ENCODE peak calls at places on chromosomes 3 and 15, in five cellular contexts. X is A549, I is GM12878, H is IMR-90, N is K562. O is an unnamed sample.

GRCh38 chr3:113268917-113269316 is 57.6 kb downstream of the BOC start:
- DNase-seq in I (no peak), X (no peak), H (no peak), N (no peak), O (no peak)

GRCh38 chr15:65069179-65069578 is 1.4 kb upstream of the RASL12 start:
- DNase-seq in I (no peak), X (no peak), N (no peak), H (peak), O (no peak)

GRCh38 chr3:14876942-14877341 is 58.2 kb downstream of the FGD5 start:
- DNase-seq in I (no peak), N (no peak), H (no peak), X (peak), O (no peak)

GRCh38 chr3:45787551-45787950 is 8.8 kb downstream of the SLC6A20 start:
- DNase-seq in I (no peak), N (no peak), H (no peak), X (no peak), O (no peak)

GRCh38 chr3:160451602-160452001 is 2.0 kb upstream of the TRIM59 start:
- DNase-seq in I (no peak), H (no peak), X (no peak), N (no peak), O (no peak)

GRCh38 chr3:54965746-54966145 is 37.9 kb upstream of the LRTM1 start:
- DNase-seq in I (no peak), H (peak), X (no peak), N (no peak), O (no peak)

GRCh38 chr3:43810797-43811196 is 120.1 kb downstream of the ABHD5 start:
- DNase-seq in N (no peak), I (no peak), X (no peak), H (no peak), O (no peak)

GRCh38 chr3:115100806-115101205 is 46.3 kb downstream of the ZBTB20 start:
- DNase-seq in N (no peak), X (no peak), H (no peak), I (no peak), O (no peak)

DNA sequence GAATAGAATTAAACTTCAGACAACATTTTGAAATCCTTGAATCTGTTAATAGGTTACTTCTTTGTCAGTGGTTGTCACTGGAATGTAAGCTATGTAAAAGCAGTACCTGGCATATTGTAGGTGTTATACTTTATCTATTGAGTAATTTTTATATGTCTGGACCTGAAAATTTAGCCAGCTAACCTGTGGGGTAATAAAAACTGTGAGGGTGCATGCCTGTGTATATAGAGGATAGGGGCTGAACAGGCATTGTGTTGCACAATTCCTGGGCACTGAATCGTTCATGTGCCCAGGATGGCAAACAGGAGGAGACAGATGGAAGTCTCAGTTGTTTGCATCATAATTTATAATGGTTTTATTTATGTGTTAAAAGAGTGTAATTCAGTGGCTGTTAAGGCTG is 67.1 kb downstream of the ARMC8 start:
- DNase-seq in N (no peak), H (no peak), X (no peak), I (no peak), O (no peak)
- TF ChIP-seq BHLHE40 in N (no peak), H (no peak), X (no peak), I (no peak), O (no peak)

DNA sequence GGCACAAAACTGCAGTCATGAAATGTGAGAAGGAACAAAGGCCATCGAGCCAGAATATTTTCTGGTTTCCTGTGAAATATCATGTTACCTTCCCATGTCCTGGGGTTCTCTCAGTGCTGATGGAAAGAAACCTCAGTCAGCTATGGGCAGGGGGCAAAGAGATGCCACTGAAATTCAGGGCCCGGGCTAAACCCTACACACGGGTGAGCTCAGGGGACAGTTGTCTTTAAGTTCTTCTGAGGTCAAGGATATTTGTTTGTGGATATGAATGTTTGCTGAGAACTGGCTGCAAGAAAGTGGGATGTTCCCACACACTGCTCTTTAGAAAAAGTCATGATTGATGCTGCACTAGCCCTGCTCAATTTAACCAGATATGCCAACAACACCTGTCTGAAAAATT is 187.2 kb downstream of the MEX3B start:
- DNase-seq in X (no peak), N (no peak), I (no peak), H (no peak), O (no peak)
- H3K4me2 ChIP-seq in X (no peak), N (no peak), I (no peak), H (no peak), O (no peak)

DNA sequence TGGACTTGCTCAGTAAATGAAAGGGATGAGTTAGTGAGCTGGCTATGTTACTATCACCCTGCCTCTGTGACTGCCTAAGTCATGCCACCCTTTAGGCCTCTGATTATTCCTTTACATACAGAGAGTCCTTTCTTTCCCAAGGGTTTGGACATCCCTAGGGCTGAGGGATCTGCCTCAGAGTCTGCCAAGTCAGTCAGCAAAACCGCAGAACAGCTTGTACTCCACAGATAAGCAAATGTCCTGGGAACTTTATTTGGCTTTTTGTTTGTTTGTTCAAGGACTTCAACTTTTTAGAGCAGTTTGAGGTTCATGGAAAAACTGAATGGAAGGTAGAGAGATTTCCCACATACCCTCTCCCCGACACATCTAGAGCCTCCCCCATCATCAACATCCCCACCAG is 82.6 kb upstream of the TRIM42 start:
- DNase-seq in X (no peak), N (peak), I (no peak), H (no peak), O (no peak)
- TF ChIP-seq BHLHE40 in X (no peak), N (no peak), I (no peak), H (no peak), O (no peak)

GRCh38 chr3:156358232-156358631 is 196.7 kb downstream of the SSR3 start:
- DNase-seq in N (no peak), H (no peak), X (no peak), I (no peak), O (no peak)

GRCh38 chr3:156360116-156360515 is 194.8 kb downstream of the SSR3 start:
- DNase-seq in H (no peak), X (no peak), N (no peak), I (no peak), O (no peak)

GRCh38 chr3:156359337-156359736 is 195.6 kb downstream of the SSR3 start:
- DNase-seq in X (no peak), I (no peak), H (no peak), N (no peak), O (no peak)

GRCh38 chr3:156353535-156353934 is 201.4 kb downstream of the SSR3 start:
- DNase-seq in I (no peak), N (no peak), X (no peak), H (no peak), O (no peak)

GRCh38 chr3:156356537-156357363 is 198.2 kb downstream of the SSR3 start:
- DNase-seq in X (no peak), H (peak), I (no peak), N (no peak), O (no peak)
- H3K4me2 ChIP-seq in X (no peak), H (no peak), I (no peak), N (no peak), O (no peak)

GRCh38 chr3:8766148-8766547 is 3.3 kb downstream of the OXTR start:
- DNase-seq in X (no peak), I (no peak), N (no peak), H (no peak), O (no peak)

GRCh38 chr3:8769088-8769822 is at the start of gene OXTR:
- DNase-seq in N (peak), X (peak), H (peak), I (no peak), O (peak)

GRCh38 chr3:8767181-8767666 is 2.2 kb downstream of the OXTR start:
- DNase-seq in N (no peak), X (no peak), H (no peak), I (no peak), O (no peak)

GRCh38 chr3:8768364-8769087 is 887 bp downstream of the OXTR start:
- DNase-seq in H (no peak), N (no peak), X (no peak), I (no peak), O (no peak)

DNA sequence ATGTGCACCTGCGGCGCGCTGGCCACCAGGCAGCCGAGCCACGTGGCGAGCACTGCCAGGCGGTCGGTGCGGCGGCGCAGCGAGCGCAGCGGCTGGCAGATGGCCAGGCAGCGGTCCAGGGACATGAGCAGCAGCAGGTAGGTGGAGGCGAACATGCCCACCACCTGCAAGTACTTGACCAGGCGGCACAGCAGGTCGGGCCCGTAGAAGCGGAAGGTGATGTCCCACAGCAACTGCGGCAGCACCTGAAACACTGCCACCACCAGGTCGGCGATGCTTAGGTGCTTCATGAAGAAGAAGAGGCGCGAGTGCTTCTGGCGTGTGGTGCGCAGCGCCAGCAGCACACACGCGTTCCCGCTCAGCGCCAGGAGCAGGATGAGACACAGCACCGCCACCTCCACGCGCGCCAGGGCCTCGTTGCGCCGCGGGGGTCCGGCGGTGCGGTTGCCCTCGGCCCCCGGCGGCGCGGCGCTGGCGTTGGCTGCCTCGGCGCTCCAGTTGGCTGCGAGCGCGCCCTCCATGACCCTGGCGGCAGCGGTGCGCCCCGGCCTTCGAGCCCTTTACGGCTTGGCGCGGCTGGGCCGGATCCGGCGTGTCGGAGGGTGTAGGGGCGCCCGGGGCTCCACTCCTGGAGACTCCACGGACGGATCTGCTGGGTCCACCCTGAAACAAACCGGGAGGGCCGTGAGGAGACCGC is 1.6 kb downstream of the OXTR start:
- DNase-seq in H (no peak), N (no peak), X (no peak), I (no peak), O (peak)
- TF ChIP-seq BHLHE40 in H (no peak), N (no peak), X (no peak), I (no peak), O (no peak)

GRCh38 chr15:47586653-47587224 is 130.6 kb upstream of the SEMA6D start:
- DNase-seq in N (no peak), H (no peak), X (no peak), I (no peak), O (no peak)
- H3K4me2 ChIP-seq in N (no peak), H (no peak), X (no peak), I (no peak), O (no peak)

GRCh38 chr15:45448516-45448915 is 70.2 kb upstream of the GATM start:
- DNase-seq in X (no peak), N (no peak), H (peak), I (no peak), O (no peak)

GRCh38 chr15:45449387-45449786 is 71.0 kb upstream of the GATM start:
- DNase-seq in X (no peak), N (no peak), H (no peak), I (no peak), O (no peak)

GRCh38 chr15:45450468-45450867 is 72.1 kb downstream of the SLC30A4 start:
- DNase-seq in N (no peak), X (no peak), H (no peak), I (no peak), O (no peak)

GRCh38 chr15:45449878-45450277 is 71.5 kb upstream of the GATM start:
- DNase-seq in I (no peak), N (no peak), H (no peak), X (no peak), O (no peak)

GRCh38 chr15:45448066-45448510 is 69.7 kb upstream of the GATM start:
- DNase-seq in X (no peak), N (no peak), H (peak), I (no peak), O (no peak)
- TF ChIP-seq BHLHE40 in X (no peak), N (no peak), H (no peak), I (no peak), O (no peak)

GRCh38 chr3:88000853-88001252 is 58.0 kb downstream of the CGGBP1 start:
- DNase-seq in H (no peak), I (no peak), X (no peak), N (no peak), O (no peak)
- H3K4me2 ChIP-seq in H (peak), I (no peak), X (no peak), N (no peak), O (peak)

GRCh38 chr15:40290540-40291087 is 7.8 kb upstream of the ANKRD63 start:
- DNase-seq in I (no peak), X (no peak), N (no peak), H (no peak), O (no peak)
- TF ChIP-seq BHLHE40 in I (no peak), X (no peak), N (no peak), H (no peak), O (no peak)

GRCh38 chr3:151501905-151502615 is 41.2 kb upstream of the IGSF10 start:
- DNase-seq in H (no peak), X (no peak), N (no peak), I (no peak), O (no peak)
- H3K4me2 ChIP-seq in H (no peak), X (no peak), N (no peak), I (no peak), O (no peak)